ENCODE peak calls at places on chromosomes 6 and 20, in four cellular contexts. Q is K562, X is WTC11, H is HepG2. U is an unnamed sample.

GRCh38 chr6:25263602-25264001 is 15.6 kb upstream of the CARMIL1 start:
- DNase-seq in H (no peak), X (no peak), Q (no peak), U (no peak)

GRCh38 chr6:168447282-168447681 is 6.3 kb downstream of the SMOC2 start:
- DNase-seq in X (no peak), Q (no peak), H (no peak), U (no peak)

GRCh38 chr6:32685603-32686002 is 19.1 kb upstream of the HLA-DQB1 start:
- DNase-seq in Q (no peak), X (no peak), H (no peak), U (no peak)

GRCh38 chr6:134729590-134729989 is 220.3 kb downstream of the ALDH8A1 start:
- DNase-seq in H (no peak), X (no peak), Q (no peak), U (no peak)

GRCh38 chr6:89369009-89369408 is 16.5 kb upstream of the UBE2J1 start:
- DNase-seq in X (peak; percentile 50), Q (no peak), H (peak; percentile 35), U (peak; percentile 46)

GRCh38 chr6:69917834-69918233 is 51.5 kb downstream of the COL19A1 start:
- DNase-seq in X (no peak), H (no peak), Q (no peak), U (no peak)

GRCh38 chr6:10418862-10419748 is 4.2 kb upstream of the TFAP2A start:
- DNase-seq in Q (peak; percentile 71), X (peak; percentile 83), H (no peak), U (no peak)

GRCh38 chr20:17226410-17227198 is at the start of gene PCSK2:
- DNase-seq in H (no peak), X (peak; percentile 90), Q (peak; percentile 40), U (peak; percentile 71)

GRCh38 chr6:160431231-160431630 is 83.1 kb downstream of the SLC22A3 start:
- DNase-seq in H (no peak), X (no peak), Q (no peak), U (no peak)

GRCh38 chr20:57388953-57389694 is 2.1 kb upstream of the RBM38 start:
- DNase-seq in Q (peak; percentile 90), H (peak; percentile 56), X (peak; percentile 78), U (peak; percentile 58)

GRCh38 chr20:4962257-4962855 is 39.0 kb downstream of the SLC23A2 start:
- DNase-seq in X (no peak), H (no peak), Q (no peak), U (no peak)

GRCh38 chr6:42404494-42404893 is 47.2 kb downstream of the TRERF1 start:
- DNase-seq in Q (peak; percentile 81), H (no peak), X (no peak), U (no peak)

GRCh38 chr6:32967151-32968091 is 973 bp upstream of the BRD2 start:
- DNase-seq in Q (peak; percentile 66), X (peak; percentile 43), H (peak; percentile 87), U (no peak)

GRCh38 chr20:44632103-44632752 is 19.3 kb downstream of the ADA start:
- DNase-seq in H (no peak), Q (no peak), X (no peak), U (no peak)

GRCh38 chr6:136012198-136012884 is 160.8 kb downstream of the PDE7B start:
- DNase-seq in Q (no peak), X (no peak), H (no peak), U (no peak)

GRCh38 chr6:31701666-31702420 is 1.3 kb downstream of the ABHD16A start:
- DNase-seq in H (no peak), X (no peak), Q (no peak), U (no peak)

GRCh38 chr6:2387445-2387844 is 142.0 kb upstream of the GMDS start:
- DNase-seq in H (no peak), Q (no peak), X (no peak), U (no peak)

GRCh38 chr20:40956503-40956902 is 72.1 kb upstream of the TOP1 start:
- DNase-seq in Q (no peak), X (no peak), H (no peak), U (no peak)

GRCh38 chr6:108168980-108169800 is 3.4 kb downstream of the NR2E1 start:
- DNase-seq in X (peak; percentile 46), Q (no peak), H (no peak), U (no peak)

GRCh38 chr6:125749112-125749863 is at the start of gene HEY2:
- DNase-seq in H (peak; percentile 84), Q (peak; percentile 99), X (peak; percentile 89), U (peak; percentile 96)

GRCh38 chr20:64104667-64105451 is 2.5 kb downstream of the NPBWR2 start:
- DNase-seq in Q (no peak), H (no peak), X (no peak), U (no peak)

GRCh38 chr6:152386131-152386530 is 251.0 kb downstream of the SYNE1 start:
- DNase-seq in Q (no peak), X (no peak), H (no peak), U (no peak)

GRCh38 chr6:120894077-120894476 is 440.2 kb downstream of the TBC1D32 start:
- DNase-seq in X (no peak), H (no peak), Q (no peak), U (no peak)

GRCh38 chr20:18943542-18943941 is 130.0 kb downstream of the SCP2D1 start:
- DNase-seq in X (no peak), Q (no peak), H (no peak), U (no peak)

GRCh38 chr6:73968358-73968757 is 272.4 kb downstream of the CD109 start:
- DNase-seq in H (no peak), Q (no peak), X (no peak), U (no peak)

GRCh38 chr20:1816384-1817381 is 78.5 kb upstream of the SIRPA start:
- DNase-seq in Q (no peak), H (no peak), X (no peak), U (no peak)

GRCh38 chr6:31888281-31889258 is 8.9 kb downstream of the EHMT2 start:
- DNase-seq in Q (peak; percentile 71), H (no peak), X (peak; percentile 79), U (peak; percentile 50)

GRCh38 chr20:36063916-36064660 is 90.5 kb upstream of the EPB41L1 start:
- DNase-seq in X (no peak), H (no peak), Q (no peak), U (no peak)

GRCh38 chr6:49550413-49551125 is at the start of gene C6orf141:
- DNase-seq in H (no peak), Q (no peak), X (peak; percentile 83), U (peak; percentile 21)

GRCh38 chr20:5309971-5310370 is 6.8 kb downstream of the PROKR2 start:
- DNase-seq in H (no peak), Q (no peak), X (no peak), U (no peak)

GRCh38 chr6:131107166-131107565 is 28.1 kb upstream of the AKAP7 start:
- DNase-seq in Q (no peak), H (peak; percentile 80), X (no peak), U (no peak)

GRCh38 chr6:135667694-135668455 is 170.3 kb upstream of the AHI1 start:
- DNase-seq in Q (no peak), H (no peak), X (peak; percentile 20), U (peak; percentile 49)

GRCh38 chr6:80183019-80183418 is 76.5 kb downstream of the BCKDHB start:
- DNase-seq in H (no peak), Q (no peak), X (no peak), U (no peak)

GRCh38 chr6:29487660-29488059 is at the start of gene MAS1L:
- DNase-seq in X (no peak), Q (peak; percentile 41), H (no peak), U (no peak)

GRCh38 chr6:29490552-29490951 is 2.8 kb upstream of the MAS1L start:
- DNase-seq in Q (no peak), X (no peak), H (no peak), U (no peak)

GRCh38 chr6:29488874-29489273 is 1.1 kb upstream of the MAS1L start:
- DNase-seq in Q (no peak), H (no peak), X (no peak), U (no peak)

GRCh38 chr6:29490055-29490454 is 2.3 kb upstream of the MAS1L start:
- DNase-seq in H (no peak), Q (no peak), X (no peak), U (no peak)

DNA sequence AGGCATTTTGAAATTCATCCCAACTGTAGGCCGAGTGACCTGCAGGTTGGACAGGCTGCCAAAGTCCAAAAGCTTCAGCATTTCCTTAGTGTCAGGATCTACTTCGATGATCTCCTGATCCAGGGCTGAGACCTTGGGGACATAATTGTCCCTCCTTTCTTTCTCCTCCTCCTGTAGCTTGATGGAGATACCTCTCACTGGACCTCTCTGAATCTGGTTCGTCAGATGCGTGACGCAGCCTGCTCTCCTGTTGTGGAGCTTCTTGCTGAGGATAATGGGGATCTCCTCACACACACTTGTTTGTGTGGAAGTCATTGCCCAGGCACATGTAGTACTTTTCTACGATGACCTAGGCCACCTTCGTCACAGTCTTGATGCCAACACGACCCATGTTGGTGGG is 1.5 kb upstream of the MAS1L start:
- DNase-seq in H (no peak), Q (no peak), X (no peak), U (no peak)
- TF ChIP-seq ELF4 in H (no peak), Q (no peak), X (no peak), U (no peak)

GRCh38 chr20:22797103-22797502 is 212.7 kb upstream of the FOXA2 start:
- DNase-seq in H (no peak), Q (no peak), X (no peak), U (no peak)

GRCh38 chr20:22796465-22797077 is 212.2 kb upstream of the FOXA2 start:
- DNase-seq in Q (no peak), X (no peak), H (no peak), U (no peak)

GRCh38 chr20:22795455-22795854 is 211.1 kb upstream of the FOXA2 start:
- DNase-seq in H (no peak), Q (no peak), X (no peak), U (no peak)

GRCh38 chr20:22794200-22794599 is 209.8 kb upstream of the FOXA2 start:
- DNase-seq in H (no peak), X (no peak), Q (no peak), U (no peak)

GRCh38 chr20:22795897-22796296 is 211.5 kb upstream of the FOXA2 start:
- DNase-seq in X (no peak), Q (no peak), H (peak; percentile 80), U (no peak)
- TF ChIP-seq ELF4 in X (no peak), Q (no peak), H (no peak), U (no peak)

GRCh38 chr6:39170860-39171259 is 55.9 kb upstream of the SAYSD1 start:
- DNase-seq in Q (no peak), H (no peak), X (no peak), U (no peak)
- TF ChIP-seq ELF4 in Q (no peak), H (no peak), X (no peak), U (no peak)

GRCh38 chr20:58690851-58691250 is 1.7 kb upstream of the NPEPL1 start:
- DNase-seq in X (no peak), Q (no peak), H (no peak), U (no peak)

GRCh38 chr20:58692579-58693225 is at the start of gene NPEPL1:
- DNase-seq in H (no peak), X (peak; percentile 58), Q (no peak), U (no peak)

GRCh38 chr20:58691405-58691772 is 1.2 kb upstream of the NPEPL1 start:
- DNase-seq in Q (no peak), H (no peak), X (no peak), U (no peak)

GRCh38 chr20:58693226-58694006 is 816 bp downstream of the NPEPL1 start:
- DNase-seq in X (peak; percentile 45), Q (no peak), H (no peak), U (no peak)

GRCh38 chr20:58691773-58692578 is 624 bp upstream of the NPEPL1 start:
- DNase-seq in H (no peak), Q (no peak), X (no peak), U (no peak)
- TF ChIP-seq ELF4 in H (no peak), Q (no peak), X (no peak), U (no peak)

U was measured in HEK293T.